ENCODE peak calls at places on chromosomes 6 and 20, in five cellular contexts. C, X, K, Z and Q are unnamed samples.

GRCh38 chr6:26304213-26305096 is 60.5 kb upstream of the BTN3A2 start:
- DNase-seq in C (no peak), Z (peak; percentile 78), K (no peak), X (no peak), Q (peak; percentile 83)

GRCh38 chr20:46985671-46986070 is 91.0 kb downstream of the EYA2 start:
- DNase-seq in X (no peak), K (no peak), C (no peak), Z (no peak), Q (no peak)

GRCh38 chr20:6832811-6833210 is 65.3 kb downstream of the BMP2 start:
- DNase-seq in X (no peak), Z (no peak), C (no peak), K (no peak), Q (no peak)

GRCh38 chr6:118535176-118535844 is 12.8 kb upstream of the PLN start:
- DNase-seq in C (no peak), Z (no peak), K (no peak), X (no peak), Q (no peak)

GRCh38 chr20:54059691-54060364 is 10.6 kb downstream of the BCAS1 start:
- DNase-seq in Z (no peak), C (no peak), K (no peak), X (no peak), Q (no peak)

GRCh38 chr6:21398741-21399140 is 194.8 kb upstream of the SOX4 start:
- DNase-seq in C (no peak), K (no peak), Z (peak; percentile 82), X (no peak), Q (no peak)

GRCh38 chr6:12761376-12762115 is 45.0 kb downstream of the PHACTR1 start:
- DNase-seq in X (no peak), C (no peak), Z (peak; percentile 94), K (no peak), Q (no peak)

GRCh38 chr6:112218563-112218962 is 35.8 kb downstream of the LAMA4 start:
- DNase-seq in Z (no peak), X (no peak), K (no peak), C (no peak), Q (no peak)

GRCh38 chr6:46719099-46719498 is 16.1 kb downstream of the PLA2G7 start:
- DNase-seq in K (no peak), Z (peak; percentile 31), X (no peak), C (no peak), Q (no peak)

GRCh38 chr20:37378785-37379598 is 33.1 kb downstream of the SRC start:
- DNase-seq in K (no peak), Z (no peak), X (no peak), C (no peak), Q (peak; percentile 20)

GRCh38 chr6:101585501-101585900 is 192.0 kb downstream of the GRIK2 start:
- DNase-seq in C (no peak), X (no peak), K (no peak), Z (no peak), Q (no peak)

GRCh38 chr6:130453230-130453629 is 87.4 kb downstream of the TMEM200A start:
- DNase-seq in Z (peak; percentile 79), K (no peak), X (no peak), C (no peak), Q (peak; percentile 40)

GRCh38 chr6:33981861-33982260 is 164.0 kb downstream of the GRM4 start:
- DNase-seq in X (no peak), K (no peak), Z (no peak), C (no peak), Q (no peak)

GRCh38 chr6:25503686-25504085 is 148.3 kb upstream of the SCGN start:
- DNase-seq in K (no peak), Z (no peak), C (no peak), X (no peak), Q (no peak)

GRCh38 chr6:161395832-161396231 is 122.0 kb upstream of the AGPAT4 start:
- DNase-seq in K (no peak), C (no peak), X (no peak), Z (no peak), Q (no peak)

GRCh38 chr6:37131104-37131959 is 38.6 kb upstream of the PIM1 start:
- DNase-seq in Z (peak; percentile 12), C (no peak), X (no peak), K (no peak), Q (peak; percentile 35)

GRCh38 chr6:84392292-84392691 is 164.8 kb upstream of the CEP162 start:
- DNase-seq in Z (peak; percentile 2), X (no peak), K (no peak), C (no peak), Q (no peak)

GRCh38 chr6:89976141-89977020 is 82.1 kb downstream of the GJA10 start:
- DNase-seq in X (no peak), C (no peak), K (no peak), Z (peak; percentile 32), Q (no peak)

GRCh38 chr20:10218536-10219451 is at the start of gene SNAP25:
- DNase-seq in X (peak; percentile 87), K (peak; percentile 87), C (peak; percentile 90), Z (peak; percentile 9), Q (peak; percentile 93)

GRCh38 chr6:3585320-3585935 is 128.6 kb upstream of the SLC22A23 start:
- DNase-seq in C (no peak), X (no peak), K (no peak), Z (peak; percentile 15), Q (peak; percentile 53)

GRCh38 chr6:36386495-36387439 is 702 bp downstream of the ETV7 start:
- DNase-seq in Z (peak; percentile 60), K (no peak), X (peak; percentile 65), C (peak; percentile 66), Q (peak; percentile 80)

GRCh38 chr20:43681991-43682410 is 15.1 kb downstream of the MYBL2 start:
- DNase-seq in C (no peak), K (no peak), X (no peak), Z (no peak), Q (no peak)

GRCh38 chr6:165365371-165365770 is 56.0 kb upstream of the C6orf118 start:
- DNase-seq in C (no peak), Z (peak; percentile 90), K (no peak), X (no peak), Q (no peak)

GRCh38 chr6:143180205-143180604 is 119.5 kb downstream of the AIG1 start:
- DNase-seq in Z (no peak), X (no peak), K (no peak), C (no peak), Q (no peak)

GRCh38 chr6:3789018-3789895 is 37.7 kb upstream of the PXDC1 start:
- DNase-seq in Z (peak; percentile 99), K (no peak), C (no peak), X (no peak), Q (peak; percentile 34)

GRCh38 chr6:52377538-52378221 is 15.7 kb downstream of the PAQR8 start:
- DNase-seq in X (no peak), K (no peak), C (no peak), Z (no peak), Q (no peak)

GRCh38 chr20:34705383-34706021 is 1.4 kb downstream of the TP53INP2 start:
- DNase-seq in C (peak; percentile 39), X (no peak), K (no peak), Z (peak; percentile 26), Q (peak; percentile 66)

GRCh38 chr20:3658708-3659491 is 4.3 kb downstream of the GFRA4 start:
- DNase-seq in Z (no peak), K (no peak), X (no peak), C (no peak), Q (no peak)

GRCh38 chr6:14463110-14463509 is 345.5 kb downstream of the CD83 start:
- DNase-seq in C (no peak), Z (no peak), X (no peak), K (no peak), Q (no peak)

GRCh38 chr6:41625442-41625841 is 12.8 kb upstream of the MDFI start:
- DNase-seq in C (no peak), Z (no peak), X (no peak), K (no peak), Q (no peak)

GRCh38 chr6:170271771-170272314 is 19.0 kb downstream of the DLL1 start:
- DNase-seq in Z (peak; percentile 15), X (no peak), C (no peak), K (no peak), Q (no peak)

GRCh38 chr20:8722277-8722928 is 346.5 kb upstream of the PLCB4 start:
- DNase-seq in X (no peak), Z (peak; percentile 84), C (no peak), K (peak; percentile 57), Q (peak; percentile 77)

GRCh38 chr20:7627734-7628663 is 312.3 kb downstream of the HAO1 start:
- DNase-seq in C (no peak), K (no peak), X (no peak), Z (no peak), Q (no peak)

DNA sequence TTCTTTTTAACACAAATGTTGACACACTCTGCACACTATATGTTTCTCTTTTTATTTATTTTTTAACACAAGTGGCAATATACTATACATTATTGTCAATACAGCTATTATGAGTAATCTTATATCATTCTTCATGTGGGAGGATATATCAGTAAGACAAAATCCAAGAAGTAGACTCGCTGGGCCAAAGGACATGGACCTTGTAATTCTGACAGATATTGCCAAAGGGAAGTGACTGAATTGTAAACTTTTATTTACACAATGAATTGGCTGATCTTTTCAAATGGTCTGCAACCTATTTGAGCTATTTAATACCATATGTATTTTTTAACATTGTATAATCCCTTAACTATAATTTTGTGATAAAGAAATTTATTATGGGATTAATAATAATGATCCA is 56.0 kb downstream of the CCDC170 start:
- DNase-seq in X (no peak), K (no peak), Z (no peak), C (no peak), Q (no peak)
- H2BK12ac ChIP-seq in X (no peak overlapping the region), K (no peak overlapping the region), Z (no peak overlapping the region), C (no peak overlapping the region), Q (no peak overlapping the region)

DNA sequence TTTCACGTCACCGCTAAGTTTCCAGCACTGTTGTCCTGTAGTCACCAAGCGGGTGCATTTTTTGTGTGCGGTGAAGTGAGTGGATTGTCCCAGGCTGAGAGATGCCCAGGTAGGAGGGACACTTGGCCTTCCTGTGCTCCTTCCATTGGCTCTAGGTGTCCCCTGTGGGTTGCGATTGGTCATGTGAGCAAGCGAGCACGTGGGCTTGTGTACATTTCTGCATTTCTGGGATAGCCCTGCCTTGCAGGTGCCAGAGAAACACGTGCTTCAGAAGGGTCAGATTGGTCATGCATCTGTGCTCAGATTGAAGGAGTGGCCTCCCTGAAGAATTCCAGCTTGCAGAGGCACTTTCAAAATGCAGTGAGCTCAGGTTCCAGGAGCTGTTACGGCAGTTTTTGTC is 78.9 kb upstream of the AKAP12 start:
- DNase-seq in Z (peak; percentile 78), C (no peak), K (no peak), X (no peak), Q (no peak)
- H2BK12ac ChIP-seq in Z (no peak overlapping the region), C (no peak overlapping the region), K (no peak overlapping the region), X (no peak overlapping the region), Q (no peak overlapping the region)

GRCh38 chr6:151805286-151805840 is 2.1 kb upstream of the ESR1 start:
- DNase-seq in K (no peak), C (peak; percentile 29), X (no peak), Z (no peak), Q (no peak)

GRCh38 chr6:151804585-151805285 is 2.7 kb upstream of the ESR1 start:
- DNase-seq in C (no peak), K (no peak), X (no peak), Z (no peak), Q (no peak)

GRCh38 chr6:151807513-151808330 is at the start of gene ESR1:
- DNase-seq in X (peak; percentile 70), Z (no peak), K (no peak), C (peak; percentile 87), Q (peak; percentile 2)

GRCh38 chr6:151806757-151807512 is 547 bp upstream of the ESR1 start:
- DNase-seq in C (no peak), X (peak; percentile 43), Z (no peak), K (no peak), Q (no peak)

GRCh38 chr6:151808331-151809241 is 1.1 kb downstream of the ESR1 start:
- DNase-seq in K (no peak), Z (peak; percentile 60), X (peak; percentile 64), C (peak; percentile 39), Q (no peak)
- H2BK12ac ChIP-seq in K (no peak overlapping the region), Z (no peak overlapping the region), X (no peak overlapping the region), C (no peak overlapping the region), Q (no peak overlapping the region)

GRCh38 chr6:31836036-31836675 is 8.6 kb downstream of the HSPA1B start:
- DNase-seq in C (no peak), K (no peak), Z (no peak), X (no peak), Q (no peak)
- H2BK12ac ChIP-seq in C (no peak overlapping the region), K (no peak overlapping the region), Z (no peak overlapping the region), X (no peak overlapping the region), Q (no peak overlapping the region)